ENCODE peak calls at places on chromosomes 13 and 19, in seven cellular contexts. Z is stimulated activated CD8-positive, alpha-beta memory T cell treated with anti-CD3 and anti-CD28 coated beads, Interleukin-2, amount 100 ng/mL, for 1 hour; P is SW 1271; B is CMK; T is activated CD4-positive, alpha-beta memory T cell treated with anti-CD3 and anti-CD28 coated beads, Interleukin-2, amount 10 ng/mL, durations not matched to agents 7 days and 5 days; F is stimulated activated CD4-positive, alpha-beta T cell treated with anti-CD3 and anti-CD28 coated beads, Interleukin-12 subunit alpha, Interleukin-12 subunit beta, amount 100 ng/mL, for 4 hours; S is NCI-H1105. O is an unnamed sample.

GRCh38 chr13:109131698-109132257 is 502.4 kb downstream of the MYO16 start:
- DNase-seq in Z (no peak), P (no peak), B (peak; percentile 15), T (no peak), F (no peak), S (no peak), O (no peak)

GRCh38 chr19:2618611-2619010 is 83.9 kb downstream of the GNG7 start:
- DNase-seq in Z (peak; percentile 55), P (peak; percentile 74), B (no peak), T (peak; percentile 74), F (peak; percentile 82), S (no peak), O (no peak)

GRCh38 chr19:35153701-35154534 is 617 bp upstream of the FXYD5 start:
- DNase-seq in Z (peak; percentile 46), P (no peak), B (no peak), T (peak; percentile 80), F (peak; percentile 75), S (peak; percentile 15), O (peak; percentile 14)

GRCh38 chr13:93529961-93530360 is 303.4 kb downstream of the GPC6 start:
- DNase-seq in Z (no peak), P (no peak), B (no peak), T (no peak), F (no peak), S (no peak), O (no peak)

GRCh38 chr13:24039621-24040475 is 120.7 kb upstream of the SPATA13 start:
- DNase-seq in Z (no peak), P (no peak), B (no peak), T (no peak), F (no peak), S (no peak), O (no peak)

GRCh38 chr19:48169974-48170803 is at the start of the genes LIG1 and ZSWIM9:
- DNase-seq in Z (peak; percentile 79), P (peak; percentile 73), B (peak; percentile 93), T (peak; percentile 93), F (peak; percentile 88), S (peak; percentile 97), O (peak; percentile 93)

GRCh38 chr13:49298903-49299605 is 51.3 kb downstream of the CDADC1 start:
- DNase-seq in Z (no peak), P (no peak), B (no peak), T (no peak), F (no peak), S (no peak), O (no peak)

GRCh38 chr19:19460258-19460731 is 54.8 kb downstream of the GATAD2A start:
- DNase-seq in Z (no peak), P (no peak), B (no peak), T (peak; percentile 50), F (no peak), S (no peak), O (no peak)

GRCh38 chr19:17830567-17831418 is 9.5 kb upstream of the INSL3 start:
- DNase-seq in Z (no peak), P (no peak), B (peak; percentile 42), T (peak; percentile 54), F (no peak), S (peak; percentile 90), O (no peak)

GRCh38 chr13:42849200-42849599 is 67.8 kb downstream of the FAM216B start:
- DNase-seq in Z (no peak), P (no peak), B (no peak), T (no peak), F (no peak), S (no peak), O (no peak)

GRCh38 chr19:10701955-10702307 is 692 bp downstream of the QTRT1 start:
- DNase-seq in Z (no peak), P (no peak), B (peak; percentile 49), T (peak; percentile 22), F (peak; percentile 26), S (peak; percentile 7), O (peak; percentile 38)

GRCh38 chr13:28494861-28495585 is at the start of gene FLT1:
- DNase-seq in Z (no peak), P (no peak), B (no peak), T (peak; percentile 22), F (peak; percentile 24), S (no peak), O (no peak)

GRCh38 chr19:42311612-42312160 is 1.4 kb upstream of the TMEM145 start:
- DNase-seq in Z (no peak), P (no peak), B (no peak), T (no peak), F (no peak), S (no peak), O (no peak)

GRCh38 chr13:72304121-72304745 is 423.2 kb downstream of the MZT1 start:
- DNase-seq in Z (no peak), P (no peak), B (no peak), T (no peak), F (no peak), S (no peak), O (no peak)

GRCh38 chr13:113853518-113854237 is 10.2 kb downstream of the GAS6 start:
- DNase-seq in Z (no peak), P (no peak), B (no peak), T (no peak), F (no peak), S (no peak), O (no peak)

GRCh38 chr19:49890349-49891311 is 6.1 kb downstream of the IL4I1 start:
- DNase-seq in Z (peak; percentile 27), P (no peak), B (no peak), T (peak; percentile 73), F (peak; percentile 74), S (peak; percentile 32), O (no peak)

GRCh38 chr19:29812080-29812880 is 489 bp downstream of the CCNE1 start:
- DNase-seq in Z (no peak), P (no peak), B (no peak), T (peak; percentile 29), F (no peak), S (no peak), O (no peak)

GRCh38 chr13:113903361-113903760 is 39.5 kb upstream of the GAS6 start:
- DNase-seq in Z (no peak), P (no peak), B (no peak), T (peak; percentile 3), F (no peak), S (no peak), O (no peak)

GRCh38 chr19:46016426-46017094 is 6.3 kb downstream of the PGLYRP1 start:
- DNase-seq in Z (peak; percentile 61), P (peak; percentile 26), B (peak; percentile 55), T (peak; percentile 84), F (peak; percentile 81), S (peak; percentile 80), O (peak; percentile 36)

GRCh38 chr13:27110056-27110746 is 61.4 kb downstream of the USP12 start:
- DNase-seq in Z (no peak), P (no peak), B (no peak), T (no peak), F (no peak), S (no peak), O (no peak)

GRCh38 chr13:91357613-91358383 is 10.3 kb downstream of the MIR17HG start:
- DNase-seq in Z (no peak), P (no peak), B (no peak), T (no peak), F (no peak), S (no peak), O (no peak)

GRCh38 chr13:102901615-102902305 is 55.9 kb downstream of the ERCC5 start:
- DNase-seq in Z (no peak), P (no peak), B (no peak), T (no peak), F (no peak), S (no peak), O (no peak)

GRCh38 chr13:102597029-102598015 is 536 bp downstream of the TPP2 start:
- DNase-seq in Z (no peak), P (no peak), B (no peak), T (peak; percentile 36), F (peak; percentile 15), S (no peak), O (no peak)

GRCh38 chr19:29525901-29526729 is at the start of gene VSTM2B:
- DNase-seq in Z (no peak), P (no peak), B (no peak), T (no peak), F (no peak), S (no peak), O (no peak)

GRCh38 chr19:49064029-49064629 is 489 bp downstream of the NTF4 start:
- DNase-seq in Z (no peak), P (no peak), B (no peak), T (no peak), F (no peak), S (no peak), O (no peak)

GRCh38 chr13:98368019-98368418 is 190.9 kb upstream of the RNF113B start:
- DNase-seq in Z (no peak), P (no peak), B (no peak), T (no peak), F (no peak), S (no peak), O (no peak)

GRCh38 chr13:77028202-77028601 is 1.2 kb upstream of the FBXL3 start:
- DNase-seq in Z (no peak), P (no peak), B (no peak), T (no peak), F (no peak), S (no peak), O (no peak)

GRCh38 chr13:49183672-49184315 is 36.3 kb upstream of the MLNR start:
- DNase-seq in Z (no peak), P (no peak), B (no peak), T (no peak), F (no peak), S (no peak), O (no peak)

GRCh38 chr19:5152013-5152763 is 183.3 kb downstream of the KDM4B start:
- DNase-seq in Z (no peak), P (no peak), B (no peak), T (no peak), F (no peak), S (no peak), O (no peak)

GRCh38 chr13:100163375-100163774 is 74.5 kb downstream of the PCCA start:
- DNase-seq in Z (no peak), P (no peak), B (no peak), T (no peak), F (no peak), S (no peak), O (no peak)

GRCh38 chr19:5687360-5688198 is 2.5 kb upstream of the RPL36 start:
- DNase-seq in Z (no peak), P (no peak), B (no peak), T (no peak), F (no peak), S (no peak), O (no peak)

GRCh38 chr19:7788933-7789323 is 25.9 kb downstream of the CLEC4M start:
- DNase-seq in Z (no peak), P (no peak), B (no peak), T (no peak), F (no peak), S (no peak), O (no peak)

O was measured in DMS79.